ENCODE peak calls at places on chromosomes 7 and 10, in five cellular contexts. S, G, V, X and J are unnamed samples.

GRCh38 chr10:12533723-12534122 is 184.4 kb downstream of the CAMK1D start:
- DNase-seq in S (no peak), G (no peak), V (no peak), X (no peak), J (no peak)

GRCh38 chr7:30594055-30594539 is 581 bp upstream of the GARS1 start:
- DNase-seq in S (no peak), G (no peak), V (peak), X (peak), J (peak)

GRCh38 chr7:1251796-1252542 is 19.3 kb downstream of the UNCX start:
- DNase-seq in S (no peak), G (no peak), V (peak), X (no peak), J (no peak)

GRCh38 chr10:49286686-49287085 is 12.3 kb upstream of the C10orf71 start:
- DNase-seq in S (no peak), G (no peak), V (no peak), X (no peak), J (no peak)

GRCh38 chr7:4916115-4916514 is 32.6 kb upstream of the RADIL start:
- DNase-seq in S (no peak), G (no peak), V (no peak), X (no peak), J (no peak)

GRCh38 chr7:117764031-117764430 is 109.2 kb downstream of the CTTNBP2 start:
- DNase-seq in S (no peak), G (no peak), V (no peak), X (no peak), J (no peak)

GRCh38 chr10:97519342-97519741 is 20.6 kb downstream of the UBTD1 start:
- DNase-seq in S (no peak), G (no peak), V (no peak), X (peak), J (no peak)

GRCh38 chr7:145106001-145106400 is 270.1 kb upstream of the TPK1 start:
- DNase-seq in S (no peak), G (no peak), V (no peak), X (no peak), J (no peak)

GRCh38 chr10:28807760-28808613 is 130.7 kb downstream of the BAMBI start:
- DNase-seq in S (no peak), G (no peak), V (no peak), X (peak), J (no peak)

GRCh38 chr10:102065561-102066420 is 642 bp downstream of the HPS6 start:
- DNase-seq in S (peak), G (no peak), V (peak), X (no peak), J (peak)

GRCh38 chr10:49568235-49568634 is 29.3 kb upstream of the ERCC6 start:
- DNase-seq in S (no peak), G (no peak), V (no peak), X (peak), J (no peak)

GRCh38 chr7:128108641-128109423 is 77.6 kb upstream of the LRRC4 start:
- DNase-seq in S (peak), G (no peak), V (no peak), X (no peak), J (peak)

GRCh38 chr10:36187382-36188042 is 545.4 kb upstream of the FZD8 start:
- DNase-seq in S (no peak), G (no peak), V (no peak), X (no peak), J (no peak)

GRCh38 chr10:129344103-129344502 is 122.9 kb upstream of the MGMT start:
- DNase-seq in S (no peak), G (no peak), V (no peak), X (no peak), J (no peak)

GRCh38 chr7:156556083-156556482 is 84.5 kb upstream of the RNF32 start:
- DNase-seq in S (no peak), G (no peak), V (no peak), X (no peak), J (no peak)

GRCh38 chr10:22427890-22428571 is 82.7 kb downstream of the SPAG6 start:
- DNase-seq in S (no peak), G (peak), V (no peak), X (peak), J (no peak)

GRCh38 chr7:151086802-151087246 is 549 bp downstream of the AGAP3 start:
- DNase-seq in S (peak), G (no peak), V (peak), X (no peak), J (no peak)

GRCh38 chr10:132977076-132977475 is 34.7 kb upstream of the CFAP46 start:
- DNase-seq in S (no peak), G (no peak), V (no peak), X (no peak), J (no peak)

GRCh38 chr10:102673961-102674511 is 29.8 kb downstream of the TRIM8 start:
- DNase-seq in S (no peak), G (no peak), V (peak), X (peak), J (no peak)

GRCh38 chr10:1923586-1923985 is 186.3 kb upstream of the ADARB2 start:
- DNase-seq in S (no peak), G (no peak), V (no peak), X (no peak), J (no peak)

GRCh38 chr10:6036861-6037321 is 25.3 kb downstream of the IL2RA start:
- DNase-seq in S (no peak), G (no peak), V (no peak), X (no peak), J (no peak)

GRCh38 chr10:85421421-85421820 is 945.2 kb downstream of the GRID1 start:
- DNase-seq in S (no peak), G (no peak), V (no peak), X (no peak), J (no peak)

GRCh38 chr10:18222870-18223269 is 82.6 kb downstream of the CACNB2 start:
- DNase-seq in S (no peak), G (no peak), V (no peak), X (no peak), J (no peak)

GRCh38 chr10:47079177-47079580 is 168.0 kb downstream of the PTPN20 start:
- DNase-seq in S (peak), G (no peak), V (no peak), X (peak), J (no peak)

GRCh38 chr7:68512466-68512865 is 1085.8 kb upstream of the AUTS2 start:
- DNase-seq in S (no peak), G (no peak), V (no peak), X (no peak), J (no peak)

GRCh38 chr7:106486331-106486730 is 174.6 kb downstream of the CCDC71L start:
- DNase-seq in S (no peak), G (no peak), V (no peak), X (peak), J (no peak)

GRCh38 chr7:66933469-66933868 is 12.4 kb downstream of the TMEM248 start:
- DNase-seq in S (no peak), G (no peak), V (no peak), X (no peak), J (no peak)

GRCh38 chr7:12493866-12494265 is 76.7 kb upstream of the SCIN start:
- DNase-seq in S (no peak), G (no peak), V (no peak), X (peak), J (no peak)

GRCh38 chr7:36448781-36449379 is 59.2 kb downstream of the ANLN start:
- DNase-seq in S (no peak), G (no peak), V (no peak), X (peak), J (no peak)

GRCh38 chr7:104431930-104432329 is 103.5 kb downstream of the LHFPL3 start:
- DNase-seq in S (no peak), G (no peak), V (no peak), X (no peak), J (no peak)

GRCh38 chr10:112262556-112262955 is 20.6 kb upstream of the TECTB start:
- DNase-seq in S (no peak), G (no peak), V (no peak), X (peak), J (no peak)

GRCh38 chr7:73341877-73342276 is 13.9 kb downstream of the FKBP6 start:
- DNase-seq in S (no peak), G (peak), V (no peak), X (peak), J (no peak)

GRCh38 chr10:129544205-129545202 is 77.5 kb downstream of the MGMT start:
- DNase-seq in S (no peak), G (no peak), V (no peak), X (no peak), J (no peak)

DNA sequence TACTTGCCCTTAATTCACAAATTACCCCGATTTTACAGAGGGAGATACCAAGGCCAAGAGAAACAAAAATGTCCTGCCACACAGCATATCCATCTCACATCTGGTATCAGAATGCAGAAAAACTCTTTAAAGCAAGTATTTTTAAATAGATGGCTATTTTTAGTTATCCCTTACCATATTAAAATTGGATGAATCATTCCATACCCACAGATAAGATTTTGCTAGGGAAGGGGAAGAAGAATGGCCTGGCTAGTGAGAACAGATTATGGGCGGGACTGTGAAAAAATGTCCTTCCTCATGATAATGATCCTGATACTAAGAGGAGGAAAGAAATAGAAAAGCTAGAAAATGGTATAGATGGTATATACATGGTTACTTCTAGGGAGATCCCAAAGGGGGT is 80.6 kb upstream of the GATAD1 start:
- DNase-seq in S (no peak), G (no peak), V (no peak), X (peak), J (no peak)
- H3K4me2 ChIP-seq in S (no peak), G (no peak), V (no peak), X (no peak), J (no peak)

DNA sequence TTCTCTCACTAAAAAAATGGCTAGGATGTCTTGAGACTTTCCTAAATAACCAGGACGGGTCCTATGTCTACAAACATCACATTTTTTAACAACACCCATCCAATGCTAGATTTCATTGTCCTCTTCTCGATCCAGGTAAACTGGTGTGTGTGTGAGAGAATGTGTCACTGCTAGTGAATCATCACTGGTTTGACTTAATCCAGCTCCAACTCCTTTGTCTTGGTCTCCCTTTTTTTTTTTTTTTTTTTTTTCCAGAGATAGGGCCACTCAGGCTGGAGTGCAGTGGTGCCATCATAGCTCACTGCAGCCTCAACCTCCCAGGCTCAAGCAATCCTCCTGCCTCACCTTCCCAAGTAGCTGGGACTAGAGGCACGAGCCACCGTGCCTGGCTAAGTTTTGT is 2.0 kb upstream of the UFSP1 start:
- DNase-seq in S (no peak), G (no peak), V (no peak), X (peak), J (no peak)
- H3K4me3 ChIP-seq in S (no peak), G (no peak), V (no peak), X (peak), J (no peak)

DNA sequence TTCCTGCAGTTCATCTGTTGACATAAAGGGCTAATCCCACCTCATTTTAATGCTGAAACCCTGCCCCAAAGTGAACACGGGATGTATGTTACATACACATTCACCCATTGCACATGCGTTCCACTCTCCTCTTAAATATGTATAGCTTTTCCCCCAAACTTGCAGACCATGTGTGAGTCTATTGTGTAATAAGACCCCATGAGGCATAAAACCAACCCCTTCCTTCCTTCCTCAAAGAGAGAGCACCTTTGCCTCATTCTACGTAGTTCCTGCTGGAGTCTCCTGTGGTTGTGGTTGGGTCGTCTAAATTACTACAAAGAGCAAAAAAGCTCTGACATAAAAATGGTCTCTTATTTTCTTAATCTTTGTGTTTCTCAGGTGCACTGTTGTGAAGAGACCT is 345.7 kb upstream of the KLF6 start:
- DNase-seq in S (no peak), G (no peak), V (no peak), X (no peak), J (peak)
- H3K4me2 ChIP-seq in S (peak), G (no peak), V (no peak), X (no peak), J (peak)

GRCh38 chr7:3082386-3082785 is 38.7 kb upstream of the CARD11 start:
- DNase-seq in S (no peak), G (no peak), V (no peak), X (no peak), J (no peak)
- H3K4me3 ChIP-seq in S (no peak), G (no peak), V (no peak), X (no peak), J (no peak)

GRCh38 chr10:69876286-69876685 is 74.6 kb downstream of the COL13A1 start:
- DNase-seq in S (no peak), G (no peak), V (no peak), X (no peak), J (no peak)

GRCh38 chr10:69872326-69872725 is 70.6 kb downstream of the COL13A1 start:
- DNase-seq in S (no peak), G (no peak), V (no peak), X (no peak), J (no peak)

GRCh38 chr10:69873141-69873540 is 71.4 kb downstream of the COL13A1 start:
- DNase-seq in S (no peak), G (no peak), V (no peak), X (no peak), J (no peak)

GRCh38 chr10:69875856-69876255 is 74.2 kb downstream of the COL13A1 start:
- DNase-seq in S (no peak), G (no peak), V (no peak), X (no peak), J (no peak)

GRCh38 chr10:69874464-69874863 is 72.8 kb downstream of the COL13A1 start:
- DNase-seq in S (no peak), G (no peak), V (no peak), X (peak), J (no peak)
- H3K4me2 ChIP-seq in S (no peak), G (no peak), V (no peak), X (no peak), J (no peak)

GRCh38 chr7:149625339-149625946 is 127.8 kb upstream of the ZNF746 start:
- DNase-seq in S (peak), G (peak), V (peak), X (peak), J (peak)
- H3K4me3 ChIP-seq in S (peak), G (peak), V (peak), X (peak), J (peak)